ENCODE peak calls at places on chromosomes 2 and 18, in eight cellular contexts. L is A549; O is transverse colon; T is heart right ventricle; U is psoas muscle; R is left lung; Q is CD8-positive, alpha-beta T cell; W is HCT116. M is an unnamed sample.

GRCh38 chr2:112626604-112627059 is 19.1 kb upstream of the SLC20A1 start:
- DNase-seq in L (peak; percentile 64), O (peak; percentile 60), T (peak; percentile 54), U (peak; percentile 64), R (peak; percentile 62), Q (peak; percentile 65), W (no peak), M (peak; percentile 67)

GRCh38 chr2:121694398-121695178 is 42.1 kb downstream of the NIFK start:
- DNase-seq in L (no peak), O (no peak), T (no peak), U (no peak), R (no peak), Q (no peak), W (no peak), M (no peak)

GRCh38 chr18:65018184-65018583 is 732.6 kb upstream of the CDH7 start:
- DNase-seq in L (no peak), O (no peak), T (no peak), U (no peak), R (no peak), Q (no peak), W (no peak), M (no peak)

GRCh38 chr2:125654226-125654625 is 1001.7 kb upstream of the GYPC start:
- DNase-seq in L (no peak), O (no peak), T (no peak), U (no peak), R (no peak), Q (no peak), W (no peak), M (no peak)

GRCh38 chr2:113173563-113174368 is at the start of gene PSD4:
- DNase-seq in L (no peak), O (peak; percentile 82), T (peak; percentile 32), U (peak; percentile 44), R (peak; percentile 87), Q (peak; percentile 89), W (no peak), M (peak; percentile 93)

GRCh38 chr2:81747481-81748070 is 1443.0 kb upstream of the LRRTM1 start:
- DNase-seq in L (no peak), O (no peak), T (no peak), U (no peak), R (no peak), Q (no peak), W (no peak), M (no peak)

GRCh38 chr2:183222751-183223150 is 98.5 kb downstream of the NUP35 start:
- DNase-seq in L (no peak), O (no peak), T (no peak), U (no peak), R (no peak), Q (no peak), W (no peak), M (no peak)

GRCh38 chr18:48037481-48038271 is 107.2 kb upstream of the SMAD2 start:
- DNase-seq in L (no peak), O (no peak), T (peak; percentile 37), U (no peak), R (peak; percentile 30), Q (no peak), W (peak; percentile 26), M (peak; percentile 34)

GRCh38 chr2:10271509-10271908 is 31.2 kb upstream of the HPCAL1 start:
- DNase-seq in L (no peak), O (peak; percentile 6), T (no peak), U (no peak), R (peak; percentile 14), Q (no peak), W (no peak), M (peak; percentile 13)

GRCh38 chr2:32418777-32419176 is 62.0 kb downstream of the BIRC6 start:
- DNase-seq in L (no peak), O (no peak), T (no peak), U (no peak), R (no peak), Q (no peak), W (no peak), M (no peak)

GRCh38 chr18:35029103-35029502 is 12.1 kb upstream of the MAPRE2 start:
- DNase-seq in L (no peak), O (no peak), T (peak; percentile 14), U (peak; percentile 26), R (no peak), Q (no peak), W (no peak), M (no peak)
- H3K4me3 ChIP-seq in L (no peak overlapping the region), O (no peak overlapping the region), T (no peak overlapping the region), U (no peak overlapping the region), R (no peak overlapping the region), Q (peak overlapping the region; percentile 52), W (no peak overlapping the region), M (no peak overlapping the region)

DNA sequence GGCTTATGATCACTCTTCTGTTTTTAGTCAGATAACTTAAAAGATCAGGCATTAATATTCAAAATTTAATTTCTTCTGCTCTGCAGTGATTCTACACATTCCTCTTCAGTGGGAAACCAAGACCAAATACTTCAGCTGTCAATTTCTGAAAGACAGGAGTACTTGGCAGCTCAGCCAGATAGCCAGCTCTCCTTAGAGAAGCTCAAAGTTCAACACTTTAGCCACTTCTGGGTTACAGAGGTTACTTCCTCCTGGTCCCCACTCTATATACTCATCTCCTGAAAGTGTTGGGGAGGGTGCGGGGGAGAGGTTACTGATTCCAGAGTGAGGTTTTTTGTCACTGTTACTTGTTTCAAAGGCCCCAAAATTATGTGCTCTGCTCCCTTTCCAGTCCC is 4.1 kb downstream of the CYTIP start:
- DNase-seq in L (no peak), O (peak; percentile 35), T (no peak), U (no peak), R (no peak), Q (peak; percentile 36), W (no peak), M (no peak)
- H3K4me3 ChIP-seq in L (no peak overlapping the region), O (no peak overlapping the region), T (no peak overlapping the region), U (no peak overlapping the region), R (peak overlapping the region; percentile 53), Q (peak overlapping the region; percentile 80), W (no peak overlapping the region), M (peak overlapping the region; percentile 3)

GRCh38 chr2:220440731-220441130 is 813.3 kb downstream of the SLC4A3 start:
- DNase-seq in L (no peak), O (no peak), T (no peak), U (no peak), R (no peak), Q (no peak), W (no peak), M (no peak)
- H3K4me3 ChIP-seq in L (no peak overlapping the region), O (no peak overlapping the region), T (no peak overlapping the region), U (no peak overlapping the region), R (no peak overlapping the region), Q (no peak overlapping the region), W (no peak overlapping the region), M (no peak overlapping the region)

DNA sequence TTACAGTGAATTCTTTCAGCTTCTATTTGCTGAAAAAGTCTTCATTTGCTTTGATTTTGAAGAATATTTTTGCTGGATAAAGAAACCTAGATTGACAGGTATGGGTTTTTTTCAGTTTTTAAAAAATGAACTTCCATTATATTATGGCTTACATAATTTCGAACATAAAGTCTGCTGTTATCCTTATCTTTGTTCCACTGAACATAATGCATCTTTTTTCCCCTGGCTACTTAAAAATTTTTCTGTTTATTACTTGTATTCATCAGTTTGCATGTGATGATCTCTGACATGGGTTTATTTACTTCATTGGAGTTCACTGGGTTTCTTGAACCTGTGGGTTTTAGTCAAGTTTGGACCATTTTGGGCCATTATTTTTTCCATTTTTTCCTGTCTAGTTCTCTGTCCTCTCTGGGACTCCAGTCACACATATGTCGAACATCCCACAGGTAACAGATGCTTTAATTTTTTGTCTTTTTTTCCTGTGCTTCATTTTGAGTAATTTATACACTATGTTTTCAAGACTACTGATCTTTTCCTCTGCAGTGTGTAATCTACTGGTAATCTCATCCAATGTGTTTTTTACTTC is 33.1 kb downstream of the SEC11C start:
- DNase-seq in L (no peak), O (no peak), T (no peak), U (no peak), R (no peak), Q (no peak), W (no peak), M (no peak)
- H3K4me3 ChIP-seq in L (no peak overlapping the region), O (no peak overlapping the region), T (no peak overlapping the region), U (no peak overlapping the region), R (no peak overlapping the region), Q (no peak overlapping the region), W (no peak overlapping the region), M (no peak overlapping the region)

GRCh38 chr2:160581035-160581434 is 87.4 kb upstream of the RBMS1 start:
- DNase-seq in L (no peak), O (no peak), T (no peak), U (no peak), R (no peak), Q (no peak), W (no peak), M (no peak)
- H3K4me3 ChIP-seq in L (no peak overlapping the region), O (no peak overlapping the region), T (no peak overlapping the region), U (no peak overlapping the region), R (no peak overlapping the region), Q (no peak overlapping the region), W (no peak overlapping the region), M (no peak overlapping the region)

GRCh38 chr2:102337481-102338386 is 17.9 kb upstream of the IL18R1 start:
- DNase-seq in L (no peak), O (no peak), T (no peak), U (no peak), R (no peak), Q (no peak), W (no peak), M (no peak)

GRCh38 chr2:102335871-102336366 is 19.7 kb upstream of the IL18R1 start:
- DNase-seq in L (no peak), O (no peak), T (no peak), U (no peak), R (no peak), Q (no peak), W (no peak), M (no peak)

GRCh38 chr2:102334471-102334870 is 21.1 kb upstream of the IL18R1 start:
- DNase-seq in L (no peak), O (no peak), T (no peak), U (no peak), R (no peak), Q (no peak), W (no peak), M (no peak)

GRCh38 chr2:102336502-102336945 is 19.1 kb upstream of the IL18R1 start:
- DNase-seq in L (no peak), O (no peak), T (peak; percentile 27), U (peak; percentile 29), R (no peak), Q (no peak), W (no peak), M (no peak)

DNA sequence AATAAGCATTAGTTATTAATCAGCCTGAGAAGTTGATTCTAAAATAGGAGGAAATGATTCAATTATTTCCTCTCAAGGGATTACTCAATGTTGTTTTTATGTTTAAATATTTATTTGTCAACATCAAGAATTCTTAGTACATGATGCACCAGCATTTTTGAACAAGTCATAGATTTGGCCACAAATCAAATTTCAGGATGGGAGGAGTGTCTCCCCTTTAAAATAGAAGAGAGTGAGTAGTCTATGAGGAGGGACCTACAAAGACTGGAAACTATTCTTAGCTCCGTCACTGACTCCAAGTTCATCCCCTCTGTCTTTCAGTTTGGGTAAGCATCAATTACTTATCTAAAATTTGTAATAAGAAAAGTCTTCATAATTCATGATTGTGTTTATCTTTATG is 18.6 kb upstream of the IL18R1 start:
- DNase-seq in L (no peak), O (no peak), T (no peak), U (no peak), R (no peak), Q (no peak), W (no peak), M (no peak)
- H3K4me3 ChIP-seq in L (no peak overlapping the region), O (no peak overlapping the region), T (peak overlapping the region; percentile 15), U (no peak overlapping the region), R (peak overlapping the region; percentile 8), Q (no peak overlapping the region), W (no peak overlapping the region), M (no peak overlapping the region)

M was measured in mucosa of descending colon.